ENCODE peak calls at places on chromosome 22, in ten cellular contexts. B is tibial nerve, Z is GM23248, Y is A549, P is endodermal cell, M is GM23338, D is tibial artery, X is suprapubic skin, E is heart right ventricle, J is kidney. H is an unnamed sample.

GRCh38 chr22:42644422-42645340 is 4.3 kb upstream of the ATP5MGL start:
- DNase-seq in M (no peak), Y (no peak), Z (peak; percentile 73), B (peak; percentile 57), J (no peak), X (no peak), E (peak; percentile 69), P (peak; percentile 48), D (peak; percentile 70), H (no peak)

GRCh38 chr22:26066534-26066933 is 102.7 kb upstream of the SEZ6L start:
- DNase-seq in M (peak; percentile 79), E (no peak), B (no peak), J (no peak), P (peak; percentile 92), D (no peak), Y (no peak), Z (no peak), X (no peak), H (no peak)

GRCh38 chr22:22031183-22031560 is 48.6 kb upstream of the TOP3B start:
- DNase-seq in D (no peak), Y (no peak), P (no peak), B (no peak), Z (no peak), M (no peak), E (no peak), X (no peak), J (no peak), H (no peak)

GRCh38 chr22:27159016-27159415 is 501.6 kb downstream of the MIAT start:
- DNase-seq in E (no peak), Y (no peak), M (no peak), X (no peak), D (no peak), J (no peak), B (no peak), Z (no peak), P (no peak), H (no peak)

GRCh38 chr22:38017272-38017920 is 33.0 kb upstream of the SOX10 start:
- DNase-seq in Y (no peak), X (peak; percentile 91), J (peak; percentile 91), D (peak; percentile 81), P (no peak), M (no peak), E (peak; percentile 85), Z (peak; percentile 67), B (peak; percentile 71), H (peak; percentile 85)

GRCh38 chr22:26496456-26496855 is 12.8 kb downstream of the SRRD start:
- DNase-seq in D (no peak), P (no peak), J (no peak), M (no peak), Y (no peak), B (no peak), Z (no peak), X (no peak), E (no peak), H (no peak)

GRCh38 chr22:32499666-32500065 is 25.1 kb downstream of the FBXO7 start:
- DNase-seq in P (no peak), E (no peak), B (no peak), J (no peak), M (no peak), Y (no peak), D (no peak), X (no peak), Z (no peak), H (no peak)

GRCh38 chr22:23606204-23607131 is 25.7 kb downstream of the DRICH1 start:
- DNase-seq in M (no peak), B (no peak), X (no peak), J (no peak), Z (no peak), E (no peak), Y (no peak), P (no peak), D (no peak), H (no peak)

GRCh38 chr22:50581950-50582561 is 593 bp downstream of the CHKB start:
- DNase-seq in Y (no peak), M (no peak), E (no peak), P (no peak), J (peak; percentile 86), Z (peak; percentile 55), B (no peak), D (no peak), X (no peak), H (no peak)

GRCh38 chr22:33063611-33064010 is 5.4 kb upstream of the SYN3 start:
- DNase-seq in Z (no peak), P (no peak), E (no peak), X (no peak), J (no peak), M (no peak), D (no peak), Y (no peak), B (no peak), H (no peak)

GRCh38 chr22:38423512-38424503 is 31.2 kb downstream of the KCNJ4 start:
- DNase-seq in J (peak; percentile 76), D (no peak), M (no peak), B (no peak), P (no peak), E (no peak), Y (no peak), X (no peak), Z (no peak), H (no peak)

GRCh38 chr22:46466255-46466676 is 71.2 kb downstream of the CELSR1 start:
- DNase-seq in B (no peak), M (no peak), J (peak; percentile 73), E (no peak), P (no peak), Z (no peak), X (peak; percentile 55), Y (no peak), D (no peak), H (no peak)

DNA sequence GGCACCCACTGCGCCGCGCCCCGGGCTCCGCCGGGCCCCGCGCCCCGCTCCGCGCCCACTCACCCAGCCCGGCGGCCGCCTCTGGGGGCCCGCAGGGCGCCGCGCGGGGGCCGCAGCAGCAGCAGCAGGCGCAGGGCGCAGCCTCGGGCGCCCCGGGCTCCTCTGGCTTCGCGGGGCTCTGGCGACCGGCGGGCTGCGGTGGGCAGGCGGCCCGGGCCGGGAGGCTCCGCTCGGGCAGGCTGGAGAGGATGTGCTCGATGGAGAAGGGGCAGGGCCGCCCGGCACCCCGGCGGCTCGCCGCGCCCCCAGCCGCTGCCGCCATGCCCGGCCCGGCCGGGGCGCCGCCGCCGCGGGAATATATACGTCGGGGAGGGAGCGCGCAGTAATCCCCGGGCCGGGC is at the start of gene GSC2:
- DNase-seq in Z (no peak), E (no peak), J (no peak), B (no peak), P (peak; percentile 56), X (no peak), Y (no peak), D (no peak), M (no peak), H (no peak)
- H3K4me3 ChIP-seq in Z (no peak within 1 kb of the TSS), E (peak within 1 kb of the TSS; percentile 13), J (no peak within 1 kb of the TSS), B (peak within 1 kb of the TSS; percentile 12), P (no peak within 1 kb of the TSS), X (peak within 1 kb of the TSS; percentile 43), Y (peak within 1 kb of the TSS; percentile 41), D (peak within 1 kb of the TSS; percentile 43), M (peak within 1 kb of the TSS; percentile 64), H (no peak within 1 kb of the TSS)

GRCh38 chr22:17157714-17158113 is 1.4 kb downstream of the HDHD5 start:
- DNase-seq in P (no peak), Z (no peak), M (no peak), D (no peak), J (no peak), B (no peak), E (no peak), X (no peak), Y (no peak), H (no peak)

GRCh38 chr22:17158568-17159503 is at the start of gene HDHD5:
- DNase-seq in X (peak; percentile 93), B (peak; percentile 86), P (peak; percentile 96), D (peak; percentile 91), M (peak; percentile 95), Z (peak; percentile 92), E (peak; percentile 92), Y (peak; percentile 66), J (peak; percentile 97), H (peak; percentile 94)

GRCh38 chr22:17155941-17156340 is 3.1 kb downstream of the HDHD5 start:
- DNase-seq in Z (no peak), X (no peak), P (no peak), J (no peak), B (no peak), Y (no peak), E (no peak), M (no peak), D (no peak), H (no peak)

GRCh38 chr22:17159504-17159951 is 451 bp upstream of the HDHD5 start:
- DNase-seq in J (peak; percentile 83), D (peak; percentile 47), Y (peak; percentile 13), Z (peak; percentile 75), M (peak; percentile 63), X (peak; percentile 82), E (peak; percentile 44), B (peak; percentile 13), P (no peak), H (peak; percentile 71)

GRCh38 chr22:17158176-17158567 is 905 bp downstream of the HDHD5 start:
- DNase-seq in X (no peak), J (no peak), Y (no peak), M (no peak), Z (no peak), B (no peak), P (no peak), E (no peak), D (no peak), H (no peak)
- H3K4me3 ChIP-seq in X (peak overlapping the region; percentile 84), J (peak overlapping the region; percentile 67), Y (peak overlapping the region; percentile 90), M (peak overlapping the region; percentile 85), Z (peak overlapping the region; percentile 84), B (peak overlapping the region; percentile 76), P (peak overlapping the region; percentile 86), E (peak overlapping the region; percentile 71), D (peak overlapping the region; percentile 86), H (peak overlapping the region; percentile 95)

DNA sequence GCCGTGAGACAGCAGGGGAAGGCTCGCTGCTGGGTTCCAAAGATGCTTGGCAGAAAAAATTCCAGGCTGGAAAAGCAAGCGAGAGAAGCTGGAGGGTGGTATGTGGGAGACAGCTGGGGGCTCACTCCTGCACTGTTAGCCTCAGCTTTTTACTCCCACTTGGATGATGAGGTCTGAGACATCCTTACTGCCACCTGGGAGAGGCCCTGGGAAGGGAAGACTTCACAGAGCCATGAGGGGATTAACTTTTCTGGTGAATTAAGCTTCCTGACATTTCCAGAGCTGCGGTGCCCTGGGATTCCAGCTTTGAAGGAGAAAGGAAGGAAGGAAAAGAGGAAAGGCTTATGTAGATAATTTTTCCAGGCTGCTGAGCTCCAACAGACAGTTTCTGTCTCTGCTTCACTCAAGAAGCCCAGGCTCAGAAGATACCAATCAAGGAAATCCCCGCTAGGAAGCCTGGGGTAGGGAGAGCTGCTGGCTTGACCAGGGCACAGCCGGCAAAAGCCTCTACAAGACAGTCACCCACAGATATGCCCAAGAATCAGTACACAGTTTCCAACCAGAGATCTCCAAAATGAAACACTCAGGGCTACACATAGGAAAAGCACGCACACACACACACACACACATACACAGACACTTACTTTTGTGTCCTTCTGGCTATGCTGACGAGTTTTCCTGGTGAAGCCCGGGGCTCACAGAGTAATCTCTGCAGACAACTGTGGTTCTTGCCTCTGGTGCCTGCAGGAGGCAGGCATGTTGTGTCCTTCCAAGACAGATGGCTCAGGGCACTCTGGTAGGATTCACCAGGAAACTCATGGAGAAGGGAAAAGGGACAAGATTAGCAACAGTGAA is 907 bp downstream of the MCHR1 start:
- DNase-seq in P (peak; percentile 72), Z (peak; percentile 39), D (no peak), M (peak; percentile 31), B (no peak), X (no peak), J (no peak), E (no peak), Y (no peak), H (no peak)
- H3K4me3 ChIP-seq in P (peak overlapping the region; percentile 34), Z (no peak overlapping the region), D (no peak overlapping the region), M (no peak overlapping the region), B (no peak overlapping the region), X (peak overlapping the region; percentile 35), J (no peak overlapping the region), E (no peak overlapping the region), Y (no peak overlapping the region), H (no peak overlapping the region)

GRCh38 chr22:30435674-30436126 is 10.1 kb downstream of the MTFP1 start:
- DNase-seq in X (no peak), E (no peak), Z (no peak), D (no peak), Y (no peak), P (no peak), M (no peak), J (peak; percentile 87), B (no peak), H (no peak)
- H3K4me3 ChIP-seq in X (no peak overlapping the region), E (no peak overlapping the region), Z (no peak overlapping the region), D (no peak overlapping the region), Y (no peak overlapping the region), P (no peak overlapping the region), M (no peak overlapping the region), J (no peak overlapping the region), B (no peak overlapping the region), H (no peak overlapping the region)

H was measured in right lobe of liver.